ENCODE peak calls at places on chromosome X, in eight cellular contexts. S, D, U, X, Y, G, N and Z are unnamed samples.
A peak's percentile ranks its signal among the peaks of the same experiment; 100 is the strongest.

GRCh38 chrX:153967536-153968214 is 3.9 kb downstream of the HCFC1 start:
- DNase-seq in S (no peak), D (no peak), U (no peak), X (no peak), Y (no peak), G (no peak), N (no peak), Z (no peak)

GRCh38 chrX:52271212-52271611 is 86.5 kb downstream of the MAGED4 start:
- DNase-seq in S (no peak), D (no peak), U (peak; percentile 32), X (peak; percentile 7), Y (no peak), G (peak; percentile 21), N (no peak), Z (no peak)

GRCh38 chrX:9842541-9842940 is 56.3 kb downstream of the SHROOM2 start:
- DNase-seq in S (no peak), D (no peak), U (no peak), X (no peak), Y (no peak), G (no peak), N (no peak), Z (no peak)

GRCh38 chrX:19852014-19853005 is 35.1 kb downstream of the SH3KBP1 start:
- DNase-seq in S (no peak), D (no peak), U (no peak), X (peak; percentile 77), Y (no peak), G (no peak), N (peak; percentile 60), Z (no peak)

GRCh38 chrX:153400146-153401132 is 711 bp downstream of the PNMA6E start:
- DNase-seq in S (peak; percentile 53), D (no peak), U (peak; percentile 63), X (peak; percentile 34), Y (no peak), G (peak; percentile 52), N (peak; percentile 59), Z (no peak)

GRCh38 chrX:33324099-33324498 is 112.8 kb upstream of the DMD start:
- DNase-seq in S (no peak), D (no peak), U (no peak), X (no peak), Y (no peak), G (no peak), N (no peak), Z (no peak)

GRCh38 chrX:18424482-18425198 is 768 bp upstream of the CDKL5 start:
- DNase-seq in S (peak; percentile 4), D (no peak), U (peak; percentile 68), X (peak; percentile 33), Y (no peak), G (peak; percentile 53), N (peak; percentile 56), Z (peak; percentile 19)

GRCh38 chrX:40734956-40735317 is 405 bp downstream of the MED14 start:
- DNase-seq in S (no peak), D (no peak), U (peak; percentile 36), X (no peak), Y (no peak), G (no peak), N (peak; percentile 58), Z (no peak)

GRCh38 chrX:101442095-101442494 is 34.1 kb downstream of the HNRNPH2 start:
- DNase-seq in S (no peak), D (no peak), U (no peak), X (no peak), Y (no peak), G (no peak), N (no peak), Z (no peak)

GRCh38 chrX:1213971-1214370 is 1.5 kb upstream of the CRLF2 start:
- DNase-seq in S (no peak), D (no peak), U (no peak), X (no peak), Y (no peak), G (no peak), N (no peak), Z (no peak)

GRCh38 chrX:111445485-111445884 is 33.5 kb upstream of the DCX start:
- DNase-seq in S (no peak), D (no peak), U (peak; percentile 40), X (peak; percentile 50), Y (no peak), G (peak; percentile 78), N (no peak), Z (peak; percentile 18)

GRCh38 chrX:48899078-48899410 is 1.3 kb downstream of the PQBP1 start:
- DNase-seq in S (no peak), D (no peak), U (no peak), X (no peak), Y (no peak), G (no peak), N (no peak), Z (no peak)

GRCh38 chrX:150926304-150926703 is 27.8 kb upstream of the CD99L2 start:
- DNase-seq in S (no peak), D (no peak), U (no peak), X (no peak), Y (no peak), G (no peak), N (no peak), Z (no peak)

GRCh38 chrX:9573282-9574106 is 108.6 kb downstream of the TBL1X start:
- DNase-seq in S (no peak), D (no peak), U (no peak), X (no peak), Y (no peak), G (no peak), N (no peak), Z (no peak)

GRCh38 chrX:93637591-93637990 is 35.8 kb downstream of the NAP1L3 start:
- DNase-seq in S (no peak), D (no peak), U (no peak), X (no peak), Y (no peak), G (no peak), N (no peak), Z (no peak)

GRCh38 chrX:5702890-5703289 is 525.8 kb downstream of the NLGN4X start:
- DNase-seq in S (no peak), D (no peak), U (no peak), X (no peak), Y (no peak), G (no peak), N (no peak), Z (no peak)

GRCh38 chrX:108412783-108413182 is 25.4 kb downstream of the COL4A6 start:
- DNase-seq in S (no peak), D (no peak), U (no peak), X (no peak), Y (no peak), G (no peak), N (no peak), Z (no peak)

DNA sequence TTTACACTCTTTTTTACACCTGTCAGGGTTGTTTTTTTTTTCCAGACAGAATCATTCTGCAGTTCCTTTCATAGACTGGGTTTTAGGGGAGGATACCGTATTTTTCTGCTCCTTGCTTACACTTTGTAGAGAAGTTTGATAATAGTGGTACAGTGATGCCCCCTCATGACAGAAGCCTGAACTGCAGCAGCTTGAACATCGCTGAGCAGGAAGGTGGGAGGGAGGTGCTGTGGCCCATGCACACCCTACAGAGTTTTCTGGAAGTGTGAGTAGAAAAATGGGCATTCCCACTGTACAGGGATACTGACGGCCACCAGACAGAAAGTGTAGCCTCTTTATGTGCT is 54.5 kb downstream of the RAB40A start:
- DNase-seq in S (peak; percentile 66), D (no peak), U (peak; percentile 55), X (peak; percentile 81), Y (peak; percentile 71), G (peak; percentile 83), N (peak; percentile 90), Z (peak; percentile 60)
- TF ChIP-seq CTCF in S (peak; percentile 78), D (peak; percentile 80), U (peak; percentile 72), X (peak; percentile 72), Y (peak; percentile 66), G (peak; percentile 75), N (peak; percentile 74), Z (peak; percentile 79)

DNA sequence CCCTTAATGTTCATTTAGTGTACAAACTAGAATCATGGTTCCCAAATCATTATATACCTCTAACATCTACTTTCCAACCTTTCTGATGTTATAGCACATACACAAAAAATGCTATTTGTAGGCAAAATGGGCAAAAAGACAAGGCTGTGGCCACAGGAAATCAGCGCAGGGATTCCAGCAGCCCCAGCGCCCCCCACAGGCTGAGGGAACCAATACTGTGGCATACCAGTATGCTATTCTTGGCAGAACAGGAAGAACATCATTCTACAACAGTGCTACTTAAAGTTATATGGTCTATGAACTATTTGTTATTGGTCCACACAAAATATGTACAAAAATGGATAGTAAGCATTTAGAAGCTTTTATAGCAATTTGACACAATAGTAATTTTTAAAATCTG is 25.3 kb downstream of the STEEP1 start:
- DNase-seq in S (no peak), D (no peak), U (peak; percentile 11), X (no peak), Y (no peak), G (no peak), N (no peak), Z (no peak)
- TF ChIP-seq CTCF in S (no peak), D (no peak), U (peak; percentile 66), X (no peak), Y (no peak), G (no peak), N (no peak), Z (peak; percentile 26)

DNA sequence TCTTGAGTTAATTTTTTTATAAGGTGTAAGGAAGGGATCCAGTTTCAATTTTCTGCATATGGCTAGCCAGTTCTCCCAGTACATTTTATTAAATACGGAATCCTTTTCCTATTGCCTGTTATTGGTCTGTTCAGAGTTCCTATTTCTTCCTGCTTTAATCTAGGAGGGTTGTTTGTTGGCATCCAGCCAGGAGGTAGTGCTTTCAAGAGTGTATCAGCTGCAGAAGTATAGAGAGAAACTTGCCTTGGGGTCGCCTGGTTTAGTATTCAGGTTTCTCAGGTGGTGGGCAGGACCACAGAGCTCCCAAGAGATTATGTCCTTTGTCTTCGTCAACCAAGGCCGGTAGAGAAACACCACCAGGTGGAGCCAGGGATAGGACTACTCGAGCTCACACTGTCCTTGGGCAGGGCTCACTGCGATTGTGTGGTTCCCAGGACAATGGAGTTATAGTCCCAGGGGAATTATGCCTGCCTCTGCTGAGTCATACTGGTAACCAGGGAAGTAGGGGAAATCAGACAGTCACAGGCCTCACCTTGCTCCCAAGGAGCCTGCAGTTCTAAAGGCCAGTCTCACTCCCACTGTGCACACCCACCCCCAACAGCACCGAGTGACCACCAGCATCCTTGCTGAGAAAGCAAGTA is 168.1 kb downstream of the VSIG4 start:
- DNase-seq in S (no peak), D (no peak), U (peak; percentile 20), X (peak; percentile 74), Y (peak; percentile 19), G (no peak), N (no peak), Z (no peak)
- TF ChIP-seq CTCF in S (no peak), D (no peak), U (peak; percentile 27), X (no peak), Y (no peak), G (no peak), N (no peak), Z (no peak)

DNA sequence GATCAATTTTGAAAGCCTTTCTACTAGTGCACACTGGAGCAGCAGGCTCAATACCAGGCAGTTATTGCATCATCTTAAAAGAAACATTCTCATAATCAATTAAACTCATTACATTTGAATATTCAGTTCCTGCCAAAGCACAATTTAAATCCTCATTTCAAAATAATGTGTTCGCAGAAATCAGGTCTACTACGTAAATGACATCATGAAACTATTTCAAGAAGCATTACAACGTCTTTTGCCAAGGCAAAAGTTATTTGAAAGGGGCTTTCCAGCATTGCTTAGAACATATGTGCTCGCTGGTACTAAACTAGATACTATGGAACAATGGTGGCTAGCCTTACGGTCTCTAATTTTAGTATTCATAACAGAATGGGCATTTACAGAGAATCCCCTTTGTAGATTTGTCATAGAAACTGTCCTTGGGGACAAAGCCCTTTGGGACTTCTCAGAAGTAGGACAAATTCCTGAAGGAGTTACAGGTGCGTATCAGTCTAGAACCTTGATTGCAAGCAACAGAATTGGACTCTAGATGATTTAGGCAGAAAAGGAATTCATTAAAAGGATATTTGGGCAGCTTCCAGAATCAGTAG is 27.6 kb upstream of the HUWE1 start:
- DNase-seq in S (no peak), D (no peak), U (peak; percentile 25), X (peak; percentile 11), Y (no peak), G (no peak), N (no peak), Z (no peak)
- TF ChIP-seq CTCF in S (no peak), D (no peak), U (no peak), X (no peak), Y (no peak), G (no peak), N (no peak), Z (no peak)